ENCODE peak calls at places on chromosomes 2 and 18, in four cellular contexts. One of them, this sample, is unnamed.

GRCh38 chr2:48085888-48086287 is 179.6 kb upstream of the FBXO11 start:
- DNase-seq in stimulated activated naive CD8-positive, alpha-beta T cell treated with anti-CD3 and anti-CD28 coated beads, Interleukin-15, Interleukin-2, amounts not matched to agents 100 U/mL and 50 U/mL, for 24 hours: no peak
- DNase-seq in stimulated activated CD8-positive, alpha-beta memory T cell treated with anti-CD3 and anti-CD28 coated beads, Interleukin-15, amount 100 ng/mL, for 1 hour: no peak
- DNase-seq in HTR-8/SVneo: no peak
- DNase-seq in this sample: no peak

GRCh38 chr2:15269043-15269442 is 292.1 kb downstream of the NBAS start:
- DNase-seq in stimulated activated CD8-positive, alpha-beta memory T cell treated with anti-CD3 and anti-CD28 coated beads, Interleukin-15, amount 100 ng/mL, for 1 hour: no peak
- DNase-seq in stimulated activated naive CD8-positive, alpha-beta T cell treated with anti-CD3 and anti-CD28 coated beads, Interleukin-15, Interleukin-2, amounts not matched to agents 100 U/mL and 50 U/mL, for 24 hours: no peak
- DNase-seq in HTR-8/SVneo: no peak
- DNase-seq in this sample: no peak

GRCh38 chr18:50862401-50862800 is 16.5 kb upstream of the ME2 start:
- DNase-seq in stimulated activated naive CD8-positive, alpha-beta T cell treated with anti-CD3 and anti-CD28 coated beads, Interleukin-15, Interleukin-2, amounts not matched to agents 100 U/mL and 50 U/mL, for 24 hours: no peak
- DNase-seq in stimulated activated CD8-positive, alpha-beta memory T cell treated with anti-CD3 and anti-CD28 coated beads, Interleukin-15, amount 100 ng/mL, for 1 hour: no peak
- DNase-seq in HTR-8/SVneo: no peak
- DNase-seq in this sample: no peak

GRCh38 chr2:61165946-61166345 is 4.0 kb downstream of the C2orf74 start:
- DNase-seq in stimulated activated naive CD8-positive, alpha-beta T cell treated with anti-CD3 and anti-CD28 coated beads, Interleukin-15, Interleukin-2, amounts not matched to agents 100 U/mL and 50 U/mL, for 24 hours: no peak
- DNase-seq in stimulated activated CD8-positive, alpha-beta memory T cell treated with anti-CD3 and anti-CD28 coated beads, Interleukin-15, amount 100 ng/mL, for 1 hour: no peak
- DNase-seq in HTR-8/SVneo: no peak
- DNase-seq in this sample: no peak

GRCh38 chr2:38466849-38467767 is 90.0 kb upstream of the ATL2 start:
- DNase-seq in stimulated activated CD8-positive, alpha-beta memory T cell treated with anti-CD3 and anti-CD28 coated beads, Interleukin-15, amount 100 ng/mL, for 1 hour: no peak
- DNase-seq in stimulated activated naive CD8-positive, alpha-beta T cell treated with anti-CD3 and anti-CD28 coated beads, Interleukin-15, Interleukin-2, amounts not matched to agents 100 U/mL and 50 U/mL, for 24 hours: no peak
- DNase-seq in HTR-8/SVneo: no peak
- DNase-seq in this sample: no peak

GRCh38 chr18:25099838-25100393 is 252.1 kb downstream of the ZNF521 start:
- DNase-seq in stimulated activated naive CD8-positive, alpha-beta T cell treated with anti-CD3 and anti-CD28 coated beads, Interleukin-15, Interleukin-2, amounts not matched to agents 100 U/mL and 50 U/mL, for 24 hours: no peak
- DNase-seq in stimulated activated CD8-positive, alpha-beta memory T cell treated with anti-CD3 and anti-CD28 coated beads, Interleukin-15, amount 100 ng/mL, for 1 hour: no peak
- DNase-seq in HTR-8/SVneo: no peak
- DNase-seq in this sample: no peak

GRCh38 chr2:46847185-46847710 is 68.4 kb downstream of the MCFD2 start:
- DNase-seq in stimulated activated CD8-positive, alpha-beta memory T cell treated with anti-CD3 and anti-CD28 coated beads, Interleukin-15, amount 100 ng/mL, for 1 hour: no peak
- DNase-seq in HTR-8/SVneo: peak
- DNase-seq in stimulated activated naive CD8-positive, alpha-beta T cell treated with anti-CD3 and anti-CD28 coated beads, Interleukin-15, Interleukin-2, amounts not matched to agents 100 U/mL and 50 U/mL, for 24 hours: no peak
- DNase-seq in this sample: peak

GRCh38 chr18:52348209-52348608 is 8.2 kb downstream of the DCC start:
- DNase-seq in stimulated activated naive CD8-positive, alpha-beta T cell treated with anti-CD3 and anti-CD28 coated beads, Interleukin-15, Interleukin-2, amounts not matched to agents 100 U/mL and 50 U/mL, for 24 hours: no peak
- DNase-seq in stimulated activated CD8-positive, alpha-beta memory T cell treated with anti-CD3 and anti-CD28 coated beads, Interleukin-15, amount 100 ng/mL, for 1 hour: no peak
- DNase-seq in HTR-8/SVneo: no peak
- DNase-seq in this sample: no peak

This sample was measured in esophagus squamous epithelium.